ENCODE peak calls at places on chromosomes 4 and X, in four cellular contexts. K, F, D and M are unnamed samples.
A peak's percentile ranks its signal among the peaks of the same experiment; 100 is the strongest.

GRCh38 chr4:148054275-148054674 is 322.4 kb downstream of the ARHGAP10 start:
- DNase-seq in K (no peak), F (no peak), D (no peak), M (no peak)

GRCh38 chr4:159503243-159503642 is 400.4 kb downstream of the RAPGEF2 start:
- DNase-seq in K (no peak), F (no peak), D (no peak), M (no peak)

GRCh38 chrX:153909024-153909979 is 4.8 kb downstream of the AVPR2 start:
- DNase-seq in K (no peak), F (no peak), D (peak; percentile 71), M (peak; percentile 61)

GRCh38 chr4:186931519-186931918 is 207.9 kb upstream of the FAT1 start:
- DNase-seq in K (no peak), F (no peak), D (no peak), M (no peak)

GRCh38 chr4:173514641-173515217 is 15.3 kb downstream of the HAND2 start:
- DNase-seq in K (no peak), F (no peak), D (no peak), M (no peak)

GRCh38 chr4:5839751-5840674 is 52.9 kb downstream of the CRMP1 start:
- DNase-seq in K (peak; percentile 87), F (no peak), D (no peak), M (peak; percentile 86)

GRCh38 chr4:41524446-41524845 is 13.5 kb upstream of the LIMCH1 start:
- DNase-seq in K (no peak), F (no peak), D (peak; percentile 26), M (no peak)

GRCh38 chrX:56762220-56762619 is 33.2 kb downstream of the NBDY start:
- DNase-seq in K (no peak), F (no peak), D (no peak), M (no peak)

GRCh38 chr4:6227412-6228157 is 27.2 kb upstream of the JAKMIP1 start:
- DNase-seq in K (no peak), F (no peak), D (no peak), M (peak; percentile 52)

GRCh38 chr4:99200148-99200547 is 18.9 kb downstream of the ADH6 start:
- DNase-seq in K (no peak), F (no peak), D (no peak), M (no peak)

GRCh38 chrX:47900833-47901232 is 64.1 kb downstream of the ZNF81 start:
- DNase-seq in K (no peak), F (no peak), D (no peak), M (no peak)

GRCh38 chr4:52200339-52200725 is 149.2 kb downstream of the SPATA18 start:
- DNase-seq in K (no peak), F (no peak), D (no peak), M (no peak)

GRCh38 chr4:1746919-1747602 is 25.7 kb downstream of the TACC3 start:
- DNase-seq in K (peak; percentile 82), F (no peak), D (no peak), M (no peak)

GRCh38 chr4:825063-825968 is 613 bp downstream of the CPLX1 start:
- DNase-seq in K (peak; percentile 87), F (peak; percentile 50), D (no peak), M (peak; percentile 53)

GRCh38 chrX:118523920-118524319 is 28.3 kb downstream of the DOCK11 start:
- DNase-seq in K (no peak), F (no peak), D (no peak), M (no peak)

GRCh38 chrX:115449742-115450141 is 111.2 kb upstream of the PLS3 start:
- DNase-seq in K (no peak), F (no peak), D (no peak), M (peak; percentile 67)

GRCh38 chr4:6071191-6071958 is 53.1 kb upstream of the C4orf50 start:
- DNase-seq in K (no peak), F (no peak), D (no peak), M (peak; percentile 40)

GRCh38 chr4:10773010-10773409 is 88.4 kb upstream of the CLNK start:
- DNase-seq in K (no peak), F (no peak), D (no peak), M (no peak)

GRCh38 chr4:1323635-1324442 is 23.2 kb upstream of the UVSSA start:
- DNase-seq in K (no peak), F (no peak), D (no peak), M (no peak)

GRCh38 chr4:65865489-65865888 is 195.2 kb upstream of the EPHA5 start:
- DNase-seq in K (no peak), F (no peak), D (peak; percentile 2), M (no peak)

GRCh38 chr4:23923141-23923540 is 33.3 kb upstream of the PPARGC1A start:
- DNase-seq in K (no peak), F (no peak), D (no peak), M (no peak)

GRCh38 chr4:186204103-186204559 is 12.8 kb downstream of the CYP4V2 start:
- DNase-seq in K (no peak), F (peak; percentile 70), D (peak; percentile 61), M (peak; percentile 81)

GRCh38 chrX:87679849-87680248 is 162.2 kb downstream of the KLHL4 start:
- DNase-seq in K (no peak), F (no peak), D (no peak), M (no peak)

GRCh38 chrX:46575991-46576392 is 2.4 kb downstream of the CHST7 start:
- DNase-seq in K (no peak), F (no peak), D (no peak), M (peak; percentile 80)

GRCh38 chr4:123453006-123453685 is 56.6 kb downstream of the SPRY1 start:
- DNase-seq in K (no peak), F (no peak), D (no peak), M (no peak)

GRCh38 chrX:23854945-23855344 is 52.8 kb downstream of the APOO start:
- DNase-seq in K (no peak), F (no peak), D (no peak), M (no peak)

GRCh38 chr4:6308890-6309643 is 39.4 kb downstream of the WFS1 start:
- DNase-seq in K (peak; percentile 87), F (no peak), D (peak; percentile 84), M (no peak)

GRCh38 chr4:95268819-95269565 is 279.8 kb downstream of the UNC5C start:
- DNase-seq in K (no peak), F (no peak), D (no peak), M (no peak)

GRCh38 chr4:185682236-185682635 is 129.8 kb downstream of the SORBS2 start:
- DNase-seq in K (no peak), F (no peak), D (no peak), M (no peak)

GRCh38 chr4:26459756-26460530 is 30.3 kb downstream of the CCKAR start:
- DNase-seq in K (no peak), F (no peak), D (no peak), M (no peak)

GRCh38 chr4:98260047-98260578 is 1.1 kb upstream of the RAP1GDS1 start:
- DNase-seq in K (peak; percentile 89), F (peak; percentile 71), D (peak; percentile 73), M (peak; percentile 74)

GRCh38 chrX:11758400-11759171 is 549 bp downstream of the MSL3 start:
- DNase-seq in K (peak; percentile 98), F (peak; percentile 92), D (peak; percentile 86), M (peak; percentile 94)

GRCh38 chr4:145061325-145061920 is 36.6 kb downstream of the ANAPC10 start:
- DNase-seq in K (no peak), F (no peak), D (peak; percentile 24), M (no peak)

GRCh38 chr4:53937918-53938317 is 126.5 kb downstream of the CHIC2 start:
- DNase-seq in K (no peak), F (no peak), D (no peak), M (no peak)

GRCh38 chrX:134585446-134585845 is 72.8 kb downstream of the PLAC1 start:
- DNase-seq in K (no peak), F (no peak), D (no peak), M (no peak)
- TF ChIP-seq POLR2AphosphoS5 in K (no peak), F (no peak), D (no peak), M (no peak)

GRCh38 chr4:183875251-183875825 is 29.8 kb upstream of the STOX2 start:
- DNase-seq in K (no peak), F (no peak), D (no peak), M (no peak)

GRCh38 chr4:183873389-183874185 is 31.5 kb upstream of the STOX2 start:
- DNase-seq in K (no peak), F (no peak), D (no peak), M (no peak)

GRCh38 chr4:183872531-183872930 is 32.6 kb upstream of the STOX2 start:
- DNase-seq in K (no peak), F (no peak), D (peak; percentile 70), M (no peak)

GRCh38 chr4:183878571-183878970 is 26.5 kb upstream of the STOX2 start:
- DNase-seq in K (no peak), F (no peak), D (no peak), M (no peak)

DNA sequence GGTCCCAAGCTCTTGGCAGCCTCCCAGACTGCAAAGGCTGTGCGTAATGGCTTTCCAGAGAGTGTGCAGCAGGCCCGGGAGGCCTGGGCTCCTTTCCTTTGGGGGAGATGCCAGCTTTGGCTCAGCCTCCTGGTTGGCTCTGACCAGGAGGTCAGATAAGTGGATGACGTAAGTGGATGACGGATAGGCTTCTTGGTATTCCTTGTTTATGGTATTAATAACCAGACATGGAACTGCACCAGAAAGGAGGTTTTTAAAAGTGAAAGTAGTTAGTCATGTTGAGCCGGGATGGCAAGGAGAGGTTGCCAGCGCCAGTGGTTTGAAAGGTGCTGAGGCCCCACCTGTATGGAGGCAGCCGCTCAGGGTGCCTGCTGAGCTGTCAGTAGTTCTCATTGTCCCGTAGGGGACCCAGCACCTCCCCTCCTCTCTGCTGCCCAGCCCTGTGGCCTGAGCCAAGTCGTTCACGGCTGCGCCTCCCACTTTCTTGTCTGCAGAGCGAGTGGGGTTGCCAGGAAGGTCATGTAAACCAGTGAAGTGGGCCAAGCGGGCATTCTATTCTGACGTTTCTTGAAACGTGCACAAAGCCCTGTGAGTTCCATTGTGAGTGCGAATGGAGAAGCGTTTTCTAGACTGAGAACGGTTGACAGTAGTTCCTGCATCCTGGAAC is 28.7 kb upstream of the STOX2 start:
- DNase-seq in K (peak; percentile 68), F (peak; percentile 81), D (peak; percentile 88), M (peak; percentile 80)
- TF ChIP-seq EP300 in K (no peak), F (no peak), D (peak; percentile 65), M (peak; percentile 40)

GRCh38 chrX:91039777-91040176 is 394.9 kb upstream of the PABPC5 start:
- DNase-seq in K (no peak), F (no peak), D (no peak), M (no peak)
- TF ChIP-seq POLR2AphosphoS5 in K (no peak), F (no peak), D (no peak), M (no peak)

GRCh38 chrX:9538544-9539045 is 73.7 kb downstream of the TBL1X start:
- DNase-seq in K (no peak), F (no peak), D (peak; percentile 41), M (no peak)
- TF ChIP-seq EP300 in K (no peak), F (no peak), D (peak; percentile 42), M (no peak)

DNA sequence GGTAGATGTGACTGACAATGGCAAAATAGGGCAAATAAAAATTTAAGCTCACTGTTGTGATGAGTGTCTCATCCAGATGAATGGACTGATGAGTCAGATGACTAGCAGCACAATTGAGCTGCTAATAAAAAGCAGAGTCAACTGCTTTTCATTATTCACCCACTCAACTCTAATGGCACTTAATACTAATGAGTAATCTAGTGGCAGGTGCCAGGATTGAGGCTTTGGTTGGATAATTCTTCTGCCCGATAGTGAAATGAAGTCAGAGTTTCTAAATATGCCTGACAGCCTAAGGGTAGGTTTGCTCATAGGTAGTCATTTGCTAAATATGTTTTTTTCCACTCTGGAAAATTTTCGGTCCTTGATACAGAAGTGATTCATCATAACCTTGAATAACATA is 10.4 kb downstream of the OGT start:
- DNase-seq in K (no peak), F (no peak), D (no peak), M (no peak)
- TF ChIP-seq POLR2AphosphoS5 in K (no peak), F (peak; percentile 14), D (peak; percentile 14), M (no peak)

GRCh38 chr4:85055558-85055957 is 89.1 kb upstream of the WDFY3 start:
- DNase-seq in K (no peak), F (no peak), D (no peak), M (no peak)
- TF ChIP-seq EP300 in K (no peak), F (no peak), D (no peak), M (no peak)